ENCODE peak calls at places on chromosome 13, in four cellular contexts. Y is A549, O is K562, X is HepG2. R is an unnamed sample.

GRCh38 chr13:84574851-84575250 is 692.6 kb upstream of the SLITRK1 start:
- DNase-seq in Y (peak; percentile 0), O (no peak), X (no peak), R (no peak)

GRCh38 chr13:25874907-25875306 is 176.9 kb downstream of the SHISA2 start:
- DNase-seq in Y (no peak), O (no peak), X (no peak), R (no peak)

GRCh38 chr13:52665325-52665724 is 12.7 kb downstream of the SUGT1 start:
- DNase-seq in Y (peak; percentile 10), O (peak; percentile 8), X (peak; percentile 15), R (peak; percentile 46)

GRCh38 chr13:42474954-42475353 is 99.0 kb upstream of the TNFSF11 start:
- DNase-seq in Y (no peak), O (no peak), X (no peak), R (peak; percentile 26)

GRCh38 chr13:80141114-80141849 is 199.6 kb downstream of the SPRY2 start:
- DNase-seq in Y (no peak), O (no peak), X (no peak), R (peak; percentile 19)

GRCh38 chr13:51955841-51956603 is 55.2 kb downstream of the ATP7B start:
- DNase-seq in Y (no peak), O (peak; percentile 32), X (no peak), R (no peak)

GRCh38 chr13:51689597-51689996 is 105.3 kb downstream of the WDFY2 start:
- DNase-seq in Y (no peak), O (no peak), X (peak; percentile 94), R (no peak)

GRCh38 chr13:41864658-41865057 is 96.3 kb downstream of the VWA8 start:
- DNase-seq in Y (no peak), O (no peak), X (no peak), R (no peak)

GRCh38 chr13:48334534-48335127 is 31.1 kb downstream of the RB1 start:
- DNase-seq in Y (peak; percentile 17), O (no peak), X (peak; percentile 36), R (peak; percentile 71)

GRCh38 chr13:21557995-21558394 is 46.0 kb downstream of the MICU2 start:
- DNase-seq in Y (peak; percentile 25), O (peak; percentile 9), X (peak; percentile 25), R (peak; percentile 7)

GRCh38 chr13:38763446-38764381 is 76.8 kb downstream of the FREM2 start:
- DNase-seq in Y (peak; percentile 13), O (no peak), X (peak; percentile 16), R (peak; percentile 22)

GRCh38 chr13:30607908-30608307 is 9.8 kb upstream of the USPL1 start:
- DNase-seq in Y (no peak), O (no peak), X (no peak), R (no peak)

GRCh38 chr13:20053016-20053415 is 94.5 kb downstream of the ZMYM2 start:
- DNase-seq in Y (no peak), O (no peak), X (no peak), R (no peak)

GRCh38 chr13:37342205-37342604 is 236.7 kb upstream of the CSNK1A1L start:
- DNase-seq in Y (no peak), O (no peak), X (no peak), R (no peak)

GRCh38 chr13:44879452-44880058 is 109.7 kb downstream of the NUFIP1 start:
- DNase-seq in Y (peak; percentile 52), O (no peak), X (no peak), R (peak; percentile 48)

GRCh38 chr13:95834134-95834765 is 157.3 kb downstream of the DNAJC3 start:
- DNase-seq in Y (peak; percentile 37), O (peak; percentile 60), X (peak; percentile 32), R (peak; percentile 81)

GRCh38 chr13:30829145-30829544 is 76.9 kb upstream of the MEDAG start:
- DNase-seq in Y (peak; percentile 37), O (no peak), X (peak; percentile 50), R (peak; percentile 31)

GRCh38 chr13:96198038-96198437 is 108.1 kb downstream of the HS6ST3 start:
- DNase-seq in Y (no peak), O (no peak), X (no peak), R (no peak)

GRCh38 chr13:100573121-100573520 is 15.5 kb downstream of the GGACT start:
- DNase-seq in Y (peak; percentile 80), O (peak; percentile 61), X (peak; percentile 77), R (peak; percentile 83)

GRCh38 chr13:57557979-57558529 is 73.5 kb upstream of the PCDH17 start:
- DNase-seq in Y (peak; percentile 1), O (no peak), X (peak; percentile 15), R (peak; percentile 54)

GRCh38 chr13:107211073-107211472 is 643.1 kb upstream of the ARGLU1 start:
- DNase-seq in Y (peak; percentile 61), O (peak; percentile 35), X (peak; percentile 78), R (peak; percentile 92)

GRCh38 chr13:106241974-106242373 is 293.5 kb downstream of the EFNB2 start:
- DNase-seq in Y (no peak), O (no peak), X (no peak), R (no peak)

GRCh38 chr13:106599875-106600797 is 32.2 kb upstream of the ARGLU1 start:
- DNase-seq in Y (no peak), O (no peak), X (no peak), R (peak; percentile 68)

GRCh38 chr13:114173753-114174152 is 5.3 kb upstream of the CFAP97D2 start:
- DNase-seq in Y (no peak), O (no peak), X (no peak), R (no peak)

DNA sequence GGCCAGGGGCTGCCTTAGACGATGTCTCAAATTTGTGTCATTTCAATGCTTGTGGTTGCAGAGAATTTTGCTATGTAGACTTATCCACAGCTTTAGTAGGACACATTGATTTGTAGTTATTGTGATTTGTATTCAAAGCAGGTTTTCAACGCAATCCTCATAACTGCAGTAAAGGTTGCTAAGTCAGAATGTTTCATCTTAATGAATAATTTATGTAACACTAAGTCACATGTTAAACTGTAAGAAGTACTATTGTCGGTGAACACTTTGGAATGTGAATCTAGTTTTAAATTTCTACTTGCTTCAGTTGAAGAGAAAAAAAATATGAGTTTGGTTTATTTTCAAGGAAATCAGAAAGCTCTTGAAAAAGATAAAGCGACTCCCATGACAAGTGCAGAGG is 1117.3 kb upstream of the SPRY2 start:
- DNase-seq in Y (no peak), O (no peak), X (no peak), R (no peak)
- TF ChIP-seq MYC in Y (no peak), O (no peak), X (no peak), R (no peak)

DNA sequence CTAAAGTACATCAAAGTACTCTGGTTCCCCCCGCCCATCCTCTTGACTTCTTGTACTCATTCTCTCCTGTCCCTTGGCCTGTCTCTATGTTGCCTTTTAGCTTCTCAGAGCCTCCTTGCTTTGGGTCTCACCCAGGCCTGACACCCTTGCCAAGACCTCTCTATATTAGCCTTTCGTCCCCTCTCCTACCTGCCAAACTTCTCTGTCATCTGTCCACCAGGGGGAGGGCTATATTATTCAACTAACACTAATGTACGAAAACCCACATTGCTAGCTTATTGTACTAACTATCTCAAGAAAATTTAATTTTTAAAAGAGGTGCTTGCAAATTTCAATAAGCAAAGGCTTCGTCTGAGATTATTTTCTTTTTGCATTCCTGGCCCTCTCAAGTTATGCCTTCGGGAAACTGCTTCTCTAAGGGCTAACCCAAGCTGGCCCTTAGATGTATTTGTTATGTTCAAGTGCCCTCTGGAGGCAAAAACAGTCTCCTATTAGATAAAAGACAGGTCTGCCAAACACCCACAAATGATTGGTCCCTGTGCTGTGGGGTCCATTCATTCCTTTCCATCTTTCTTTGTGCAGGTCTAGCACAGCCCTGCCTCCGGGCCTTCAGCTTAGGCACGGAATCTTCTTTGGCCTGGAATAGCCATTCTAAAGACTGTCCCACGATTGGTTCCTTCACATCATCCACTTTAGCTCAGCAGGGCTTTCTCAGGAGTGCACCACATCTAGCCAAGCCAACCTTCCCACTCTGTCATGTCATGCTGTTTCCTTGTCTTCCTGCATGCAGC is 6.4 kb upstream of the MRPS31 start:
- DNase-seq in Y (peak; percentile 64), O (peak; percentile 26), X (peak; percentile 71), R (peak; percentile 70)
- TF ChIP-seq JUN in Y (no peak), O (no peak), X (no peak), R (no peak)

GRCh38 chr13:109779074-109779473 is 7.3 kb downstream of the IRS2 start:
- DNase-seq in Y (no peak), O (no peak), X (no peak), R (no peak)

GRCh38 chr13:109778102-109778542 is 8.3 kb downstream of the IRS2 start:
- DNase-seq in Y (peak; percentile 63), O (no peak), X (no peak), R (peak; percentile 35)

GRCh38 chr13:109781384-109782065 is 4.9 kb downstream of the IRS2 start:
- DNase-seq in Y (no peak), O (no peak), X (no peak), R (no peak)

GRCh38 chr13:109780880-109781383 is 5.5 kb downstream of the IRS2 start:
- DNase-seq in Y (no peak), O (no peak), X (no peak), R (no peak)

DNA sequence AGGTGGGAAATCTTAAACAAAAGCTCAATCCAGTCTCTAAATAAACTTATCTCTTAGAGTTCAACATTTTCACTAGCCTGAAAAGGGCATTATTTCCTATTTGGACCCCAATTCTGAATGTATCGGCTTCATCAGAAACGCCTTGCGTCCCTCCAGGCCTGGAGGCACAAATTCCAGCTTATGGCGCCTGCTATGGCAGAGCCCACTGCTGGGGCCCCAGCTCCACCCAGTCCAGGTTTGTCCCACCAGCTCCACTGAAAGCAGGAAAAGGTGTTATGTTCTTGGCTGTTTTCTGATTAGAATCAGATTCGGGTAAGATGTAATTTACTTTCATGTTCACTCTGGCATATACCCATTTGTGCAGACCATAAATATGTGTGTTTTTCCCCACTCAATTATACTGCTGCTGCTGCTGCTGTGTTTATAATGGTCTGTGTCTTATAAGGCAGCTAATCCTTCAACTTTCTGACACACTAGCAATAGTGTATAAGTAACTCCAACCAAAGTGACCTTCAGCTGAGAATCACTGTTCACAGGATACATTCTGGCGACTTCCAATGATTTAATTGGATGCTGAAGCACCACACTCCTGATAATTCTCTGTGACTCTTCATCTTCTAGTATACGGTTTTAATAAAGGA is 6.4 kb downstream of the IRS2 start:
- DNase-seq in Y (no peak), O (no peak), X (no peak), R (no peak)
- H3K4me3 ChIP-seq in Y (peak overlapping the region; percentile 89), O (no peak overlapping the region), X (no peak overlapping the region), R (no peak overlapping the region)

GRCh38 chr13:65856464-65856863 is 1373.7 kb downstream of the PCDH9 start:
- DNase-seq in Y (no peak), O (no peak), X (no peak), R (no peak)

GRCh38 chr13:65855276-65855675 is 1374.9 kb downstream of the PCDH9 start:
- DNase-seq in Y (no peak), O (no peak), X (no peak), R (no peak)

DNA sequence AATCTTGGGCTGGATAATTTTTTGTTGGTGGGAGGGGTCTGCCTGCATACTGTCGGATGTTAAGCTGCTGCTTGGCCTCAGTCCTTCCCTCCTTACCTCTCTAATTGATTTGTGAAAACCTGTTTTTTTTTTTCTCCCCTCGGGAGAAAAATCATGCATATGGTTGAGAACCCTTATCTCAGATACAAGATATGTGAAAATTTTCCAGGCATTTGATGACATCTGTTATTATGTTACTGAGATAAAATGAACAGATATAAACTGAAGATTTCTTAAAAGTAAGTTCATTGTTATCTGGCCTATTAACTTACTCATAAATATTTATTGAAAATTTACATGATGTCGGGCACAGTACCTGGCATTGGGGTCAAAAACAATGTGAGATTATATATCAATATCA is 1375.7 kb downstream of the PCDH9 start:
- DNase-seq in Y (no peak), O (no peak), X (no peak), R (no peak)
- TF ChIP-seq MYC in Y (no peak), O (no peak), X (no peak), R (no peak)

DNA sequence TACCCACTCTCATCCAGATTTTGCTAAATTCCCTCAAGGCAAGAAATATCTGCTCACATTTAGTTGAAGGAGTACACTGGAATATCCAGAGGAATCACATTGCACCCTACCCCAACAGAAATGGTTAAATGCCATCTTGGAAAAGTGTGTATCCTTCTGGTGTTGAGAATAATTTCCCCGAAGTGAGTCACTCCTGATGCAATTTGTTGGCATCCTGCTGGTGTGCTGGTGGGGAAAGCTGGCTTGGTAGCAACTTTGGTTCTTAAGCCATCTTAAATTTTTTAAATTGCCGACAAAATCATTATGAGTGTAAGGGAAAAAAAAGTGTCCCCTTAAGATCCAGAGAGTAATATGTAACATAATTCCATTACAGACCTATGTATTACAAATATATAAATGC is 337.3 kb upstream of the DACH1 start:
- DNase-seq in Y (no peak), O (no peak), X (no peak), R (no peak)
- TF ChIP-seq JUN in Y (no peak), O (no peak), X (no peak), R (no peak)